ENCODE peak calls at places on chromosome 19, in six cellular contexts. One of them, this sample, is unnamed.
A peak's percentile ranks its signal among the peaks of the same experiment; 100 is the strongest.

GRCh38 chr19:4386038-4386782 is 14.1 kb downstream of the SH3GL1 start:
- DNase-seq in gastrocnemius medialis: no peak
- DNase-seq in heart right ventricle: no peak
- DNase-seq in A549: no peak
- DNase-seq in tibial artery: no peak
- DNase-seq in heart left ventricle: no peak
- DNase-seq in this sample: no peak

GRCh38 chr19:14383898-14384669 is 2.8 kb downstream of the ADGRE5 start:
- DNase-seq in gastrocnemius medialis: peak; percentile 27
- DNase-seq in heart right ventricle: no peak
- DNase-seq in A549: no peak
- DNase-seq in tibial artery: peak; percentile 79
- DNase-seq in heart left ventricle: no peak
- DNase-seq in this sample: no peak

GRCh38 chr19:14629557-14629956 is 45.1 kb downstream of the ADGRE3 start:
- DNase-seq in gastrocnemius medialis: no peak
- DNase-seq in heart right ventricle: no peak
- DNase-seq in A549: no peak
- DNase-seq in tibial artery: no peak
- DNase-seq in heart left ventricle: no peak
- DNase-seq in this sample: no peak

GRCh38 chr19:39112338-39112890 is 13.2 kb upstream of the PAK4 start:
- DNase-seq in gastrocnemius medialis: no peak
- DNase-seq in heart right ventricle: no peak
- DNase-seq in A549: peak; percentile 99
- DNase-seq in tibial artery: no peak
- DNase-seq in heart left ventricle: no peak
- DNase-seq in this sample: no peak

GRCh38 chr19:30222428-30222873 is 149.7 kb upstream of the ZNF536 start:
- DNase-seq in gastrocnemius medialis: no peak
- DNase-seq in heart right ventricle: no peak
- DNase-seq in A549: peak; percentile 71
- DNase-seq in tibial artery: no peak
- DNase-seq in heart left ventricle: no peak
- DNase-seq in this sample: no peak

GRCh38 chr19:813359-814107 is 8.2 kb downstream of the PLPPR3 start:
- DNase-seq in gastrocnemius medialis: no peak
- DNase-seq in heart right ventricle: no peak
- DNase-seq in A549: no peak
- DNase-seq in tibial artery: no peak
- DNase-seq in heart left ventricle: peak; percentile 20
- DNase-seq in this sample: no peak

GRCh38 chr19:29483944-29484581 is 41.7 kb upstream of the VSTM2B start:
- DNase-seq in gastrocnemius medialis: no peak
- DNase-seq in heart right ventricle: no peak
- DNase-seq in A549: no peak
- DNase-seq in tibial artery: peak; percentile 55
- DNase-seq in heart left ventricle: peak; percentile 5
- DNase-seq in this sample: peak; percentile 45

GRCh38 chr19:33788676-33789075 is 8.0 kb upstream of the KCTD15 start:
- DNase-seq in gastrocnemius medialis: no peak
- DNase-seq in heart right ventricle: no peak
- DNase-seq in A549: no peak
- DNase-seq in tibial artery: no peak
- DNase-seq in heart left ventricle: no peak
- DNase-seq in this sample: no peak

GRCh38 chr19:19465436-19466070 is 49.8 kb downstream of the TSSK6 start:
- DNase-seq in gastrocnemius medialis: no peak
- DNase-seq in heart right ventricle: no peak
- DNase-seq in A549: no peak
- DNase-seq in tibial artery: no peak
- DNase-seq in heart left ventricle: no peak
- DNase-seq in this sample: no peak

GRCh38 chr19:14544977-14545715 is 15.8 kb downstream of the TECR start:
- DNase-seq in gastrocnemius medialis: peak; percentile 94
- DNase-seq in heart right ventricle: peak; percentile 53
- DNase-seq in A549: no peak
- DNase-seq in tibial artery: no peak
- DNase-seq in heart left ventricle: peak; percentile 65
- DNase-seq in this sample: no peak

GRCh38 chr19:19661675-19662251 is 1.7 kb downstream of the ATP13A1 start:
- DNase-seq in gastrocnemius medialis: no peak
- DNase-seq in heart right ventricle: no peak
- DNase-seq in A549: no peak
- DNase-seq in tibial artery: no peak
- DNase-seq in heart left ventricle: no peak
- DNase-seq in this sample: no peak

GRCh38 chr19:48321372-48321621 is 4.1 kb upstream of the EMP3 start:
- DNase-seq in gastrocnemius medialis: peak; percentile 93
- DNase-seq in heart right ventricle: peak; percentile 97
- DNase-seq in A549: peak; percentile 99
- DNase-seq in tibial artery: peak; percentile 98
- DNase-seq in heart left ventricle: peak; percentile 97
- DNase-seq in this sample: peak; percentile 96

GRCh38 chr19:16325671-16326400 is 1.2 kb downstream of the KLF2 start:
- DNase-seq in gastrocnemius medialis: no peak
- DNase-seq in heart right ventricle: no peak
- DNase-seq in A549: no peak
- DNase-seq in tibial artery: peak; percentile 78
- DNase-seq in heart left ventricle: peak; percentile 57
- DNase-seq in this sample: peak; percentile 83

GRCh38 chr19:49542446-49542845 is 14.6 kb downstream of the RCN3 start:
- DNase-seq in gastrocnemius medialis: no peak
- DNase-seq in heart right ventricle: no peak
- DNase-seq in A549: no peak
- DNase-seq in tibial artery: no peak
- DNase-seq in heart left ventricle: no peak
- DNase-seq in this sample: no peak

GRCh38 chr19:47626238-47626637 is 17.3 kb downstream of the BICRA start:
- DNase-seq in gastrocnemius medialis: no peak
- DNase-seq in heart right ventricle: no peak
- DNase-seq in A549: no peak
- DNase-seq in tibial artery: no peak
- DNase-seq in heart left ventricle: no peak
- DNase-seq in this sample: no peak

GRCh38 chr19:52662631-52663030 is 24.5 kb upstream of the ZNF83 start:
- DNase-seq in gastrocnemius medialis: no peak
- DNase-seq in heart right ventricle: no peak
- DNase-seq in A549: no peak
- DNase-seq in tibial artery: no peak
- DNase-seq in heart left ventricle: no peak
- DNase-seq in this sample: no peak

GRCh38 chr19:48496959-48497727 is 14.5 kb downstream of the LMTK3 start:
- DNase-seq in gastrocnemius medialis: no peak
- DNase-seq in heart right ventricle: no peak
- DNase-seq in A549: no peak
- DNase-seq in tibial artery: no peak
- DNase-seq in heart left ventricle: no peak
- DNase-seq in this sample: no peak

GRCh38 chr19:4379383-4380253 is 20.7 kb downstream of the SH3GL1 start:
- DNase-seq in gastrocnemius medialis: peak; percentile 82
- DNase-seq in heart right ventricle: no peak
- DNase-seq in A549: peak; percentile 27
- DNase-seq in tibial artery: peak; percentile 55
- DNase-seq in heart left ventricle: no peak
- DNase-seq in this sample: no peak

GRCh38 chr19:38733241-38733492 is 11.1 kb downstream of the CAPN12 start:
- DNase-seq in gastrocnemius medialis: no peak
- DNase-seq in heart right ventricle: no peak
- DNase-seq in A549: no peak
- DNase-seq in tibial artery: no peak
- DNase-seq in heart left ventricle: no peak
- DNase-seq in this sample: no peak

GRCh38 chr19:15591796-15592195 is 23.2 kb upstream of the CYP4F8 start:
- DNase-seq in gastrocnemius medialis: no peak
- DNase-seq in heart right ventricle: no peak
- DNase-seq in A549: no peak
- DNase-seq in tibial artery: no peak
- DNase-seq in heart left ventricle: no peak
- DNase-seq in this sample: peak; percentile 46

GRCh38 chr19:928471-929259 is 2.8 kb downstream of the ARID3A start:
- DNase-seq in gastrocnemius medialis: no peak
- DNase-seq in heart right ventricle: no peak
- DNase-seq in A549: no peak
- DNase-seq in tibial artery: no peak
- DNase-seq in heart left ventricle: no peak
- DNase-seq in this sample: no peak

GRCh38 chr19:49672131-49672919 is 4.7 kb upstream of the PRMT1 start:
- DNase-seq in gastrocnemius medialis: peak; percentile 58
- DNase-seq in heart right ventricle: peak; percentile 76
- DNase-seq in A549: peak; percentile 97
- DNase-seq in tibial artery: peak; percentile 82
- DNase-seq in heart left ventricle: peak; percentile 77
- DNase-seq in this sample: no peak

GRCh38 chr19:13016245-13016627 is 21.0 kb downstream of the NFIX start:
- DNase-seq in gastrocnemius medialis: no peak
- DNase-seq in heart right ventricle: no peak
- DNase-seq in A549: no peak
- DNase-seq in tibial artery: no peak
- DNase-seq in heart left ventricle: no peak
- DNase-seq in this sample: no peak

GRCh38 chr19:13016628-13017305 is 21.5 kb downstream of the NFIX start:
- DNase-seq in gastrocnemius medialis: no peak
- DNase-seq in heart right ventricle: no peak
- DNase-seq in A549: no peak
- DNase-seq in tibial artery: no peak
- DNase-seq in heart left ventricle: no peak
- DNase-seq in this sample: no peak

GRCh38 chr19:13014101-13014920 is 19.0 kb downstream of the NFIX start:
- DNase-seq in gastrocnemius medialis: no peak
- DNase-seq in heart right ventricle: no peak
- DNase-seq in A549: no peak
- DNase-seq in tibial artery: no peak
- DNase-seq in heart left ventricle: no peak
- DNase-seq in this sample: no peak

GRCh38 chr19:13014921-13015280 is 19.6 kb downstream of the NFIX start:
- DNase-seq in gastrocnemius medialis: no peak
- DNase-seq in heart right ventricle: no peak
- DNase-seq in A549: no peak
- DNase-seq in tibial artery: no peak
- DNase-seq in heart left ventricle: no peak
- DNase-seq in this sample: no peak

DNA sequence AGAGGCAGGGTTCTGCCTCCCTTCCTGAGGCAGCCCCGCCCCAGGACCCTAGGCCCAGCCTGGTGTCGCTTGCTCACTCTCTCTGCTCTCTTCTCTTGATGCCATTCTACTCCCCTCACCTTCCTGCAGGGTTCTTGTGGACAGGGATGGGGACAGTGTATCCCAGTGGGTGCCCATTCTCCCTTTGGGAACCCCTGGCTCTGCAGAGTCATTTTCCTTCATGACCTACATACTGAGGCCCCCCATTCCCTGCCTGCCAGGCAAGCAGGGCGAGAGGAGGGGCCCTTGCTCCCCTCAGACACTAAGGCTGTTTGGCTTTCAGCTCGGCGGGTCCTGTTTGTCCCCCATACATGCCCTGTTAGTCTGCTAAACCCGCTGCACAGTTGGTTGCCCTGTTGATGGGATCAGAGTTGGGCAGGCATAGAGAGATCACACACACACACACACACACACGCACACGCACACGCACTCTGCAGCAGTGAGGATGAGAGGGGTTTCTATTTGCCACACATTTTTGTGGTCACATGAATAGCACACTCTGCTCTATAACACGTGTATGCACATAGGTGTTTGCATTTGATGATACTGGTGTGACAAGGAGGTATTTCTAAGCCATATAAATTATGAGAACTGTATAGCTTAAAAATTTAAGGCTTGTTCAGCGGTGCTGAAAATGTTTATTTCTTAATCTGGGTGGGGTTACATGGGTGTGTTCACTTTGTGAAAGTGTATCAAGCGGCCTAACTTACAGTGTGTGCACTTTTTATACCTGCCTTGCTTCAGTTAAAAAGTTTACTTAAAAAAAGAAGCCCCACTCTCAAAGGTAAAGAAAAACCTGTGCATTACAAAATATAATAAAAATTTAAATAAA is 20.3 kb downstream of the NFIX start:
- DNase-seq in gastrocnemius medialis: no peak
- DNase-seq in heart right ventricle: no peak
- DNase-seq in A549: no peak
- DNase-seq in tibial artery: no peak
- DNase-seq in heart left ventricle: no peak
- DNase-seq in this sample: no peak
- H3K4me3 ChIP-seq in gastrocnemius medialis: peak overlapping the region; percentile 57
- H3K4me3 ChIP-seq in heart right ventricle: peak overlapping the region; percentile 49
- H3K4me3 ChIP-seq in A549: no peak overlapping the region
- H3K4me3 ChIP-seq in tibial artery: no peak overlapping the region
- H3K4me3 ChIP-seq in heart left ventricle: no peak overlapping the region
- H3K4me3 ChIP-seq in this sample: peak overlapping the region; percentile 43

DNA sequence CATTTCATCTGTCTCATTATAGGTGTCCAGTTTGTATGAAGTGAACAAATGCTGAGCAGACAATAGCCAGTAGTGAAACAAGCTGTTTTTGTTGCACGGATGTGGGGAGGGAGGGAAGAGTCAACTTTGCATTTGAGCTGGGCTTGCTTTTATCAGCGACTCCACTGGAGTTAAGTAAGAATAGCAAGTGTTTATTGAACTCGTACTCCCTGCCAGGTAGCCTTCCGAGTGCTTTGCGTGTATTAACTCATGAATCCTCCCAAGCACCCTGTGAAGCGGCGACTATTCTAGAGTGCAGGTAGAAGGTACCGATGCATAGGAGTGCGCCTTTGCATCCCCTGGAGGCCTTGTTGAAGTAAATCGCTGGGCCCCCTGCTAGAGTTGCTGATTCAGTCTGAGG is 4.7 kb upstream of the ZNF444 start:
- DNase-seq in gastrocnemius medialis: no peak
- DNase-seq in heart right ventricle: no peak
- DNase-seq in A549: no peak
- DNase-seq in tibial artery: no peak
- DNase-seq in heart left ventricle: no peak
- DNase-seq in this sample: no peak
- H3K4me3 ChIP-seq in gastrocnemius medialis: no peak overlapping the region
- H3K4me3 ChIP-seq in heart right ventricle: no peak overlapping the region
- H3K4me3 ChIP-seq in A549: no peak overlapping the region
- H3K4me3 ChIP-seq in tibial artery: no peak overlapping the region
- H3K4me3 ChIP-seq in heart left ventricle: no peak overlapping the region
- H3K4me3 ChIP-seq in this sample: no peak overlapping the region

DNA sequence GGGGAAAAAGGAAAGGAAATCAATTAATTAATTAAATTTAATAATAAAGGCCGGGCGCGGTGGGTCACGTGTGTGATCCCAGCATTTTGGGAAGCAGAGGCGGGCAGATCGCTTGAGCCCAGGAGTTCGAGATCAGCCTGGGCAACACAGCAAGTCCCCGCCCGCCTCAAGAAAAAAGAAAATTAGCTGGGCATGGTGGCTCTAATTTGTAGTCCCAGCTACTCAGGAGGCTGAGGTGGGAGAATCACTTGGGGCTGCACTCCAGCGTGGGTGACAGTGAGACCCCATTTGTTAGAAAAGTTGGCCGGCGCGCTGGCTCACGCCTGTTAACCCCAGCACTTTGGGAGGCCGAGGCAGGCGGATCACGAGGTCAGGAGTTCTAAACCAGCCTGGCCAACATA is 733 bp upstream of the CD320 start:
- DNase-seq in gastrocnemius medialis: no peak
- DNase-seq in heart right ventricle: peak; percentile 5
- DNase-seq in A549: no peak
- DNase-seq in tibial artery: peak; percentile 56
- DNase-seq in heart left ventricle: peak; percentile 15
- DNase-seq in this sample: no peak
- H3K4me3 ChIP-seq in gastrocnemius medialis: peak overlapping the region; percentile 63
- H3K4me3 ChIP-seq in heart right ventricle: peak overlapping the region; percentile 76
- H3K4me3 ChIP-seq in A549: peak overlapping the region; percentile 53
- H3K4me3 ChIP-seq in tibial artery: peak overlapping the region; percentile 61
- H3K4me3 ChIP-seq in heart left ventricle: peak overlapping the region; percentile 51
- H3K4me3 ChIP-seq in this sample: peak overlapping the region; percentile 82

GRCh38 chr19:35246466-35247096 is 2.2 kb upstream of the LSR start:
- DNase-seq in gastrocnemius medialis: no peak
- DNase-seq in heart right ventricle: no peak
- DNase-seq in A549: no peak
- DNase-seq in tibial artery: no peak
- DNase-seq in heart left ventricle: no peak
- DNase-seq in this sample: no peak
- H3K4me3 ChIP-seq in gastrocnemius medialis: no peak overlapping the region
- H3K4me3 ChIP-seq in heart right ventricle: no peak overlapping the region
- H3K4me3 ChIP-seq in A549: no peak overlapping the region
- H3K4me3 ChIP-seq in tibial artery: no peak overlapping the region
- H3K4me3 ChIP-seq in heart left ventricle: no peak overlapping the region
- H3K4me3 ChIP-seq in this sample: no peak overlapping the region